ENCODE peak calls at places on chromosomes 4 and X, in four cellular contexts. One of them, this sample, is unnamed.

GRCh38 chrX:29432534-29432933 is 782.8 kb upstream of the MAGEB2 start:
- DNase-seq in HFFc6: no peak
- DNase-seq in fibroblast of the aortic adventitia: peak; percentile 14
- DNase-seq in Daoy: no peak
- DNase-seq in this sample: no peak

GRCh38 chrX:96568088-96568487 is 116.6 kb upstream of the DIAPH2 start:
- DNase-seq in HFFc6: no peak
- DNase-seq in fibroblast of the aortic adventitia: no peak
- DNase-seq in Daoy: no peak
- DNase-seq in this sample: no peak

GRCh38 chr4:170386511-170386910 is 296.8 kb upstream of the AADAT start:
- DNase-seq in HFFc6: no peak
- DNase-seq in fibroblast of the aortic adventitia: no peak
- DNase-seq in Daoy: no peak
- DNase-seq in this sample: no peak

GRCh38 chr4:124640037-124640730 is 72.3 kb downstream of the ANKRD50 start:
- DNase-seq in HFFc6: peak; percentile 80
- DNase-seq in fibroblast of the aortic adventitia: peak; percentile 90
- DNase-seq in Daoy: peak; percentile 76
- DNase-seq in this sample: no peak

GRCh38 chr4:2441393-2442174 is 22.8 kb downstream of the CFAP99 start:
- DNase-seq in HFFc6: peak; percentile 24
- DNase-seq in fibroblast of the aortic adventitia: peak; percentile 51
- DNase-seq in Daoy: peak; percentile 83
- DNase-seq in this sample: peak; percentile 74

GRCh38 chrX:3504916-3505315 is 158.5 kb upstream of the MXRA5 start:
- DNase-seq in HFFc6: no peak
- DNase-seq in fibroblast of the aortic adventitia: no peak
- DNase-seq in Daoy: no peak
- DNase-seq in this sample: no peak

GRCh38 chr4:87103691-87104187 is 116.7 kb downstream of the KLHL8 start:
- DNase-seq in HFFc6: peak; percentile 82
- DNase-seq in fibroblast of the aortic adventitia: peak; percentile 87
- DNase-seq in Daoy: peak; percentile 6
- DNase-seq in this sample: no peak

GRCh38 chr4:84924439-84924838 is 42.1 kb downstream of the WDFY3 start:
- DNase-seq in HFFc6: no peak
- DNase-seq in fibroblast of the aortic adventitia: no peak
- DNase-seq in Daoy: no peak
- DNase-seq in this sample: no peak

GRCh38 chr4:7686166-7686870 is 251.6 kb upstream of the PSAPL1 start:
- DNase-seq in HFFc6: no peak
- DNase-seq in fibroblast of the aortic adventitia: no peak
- DNase-seq in Daoy: no peak
- DNase-seq in this sample: no peak

GRCh38 chr4:11720292-11720691 is 291.6 kb upstream of the HS3ST1 start:
- DNase-seq in HFFc6: peak; percentile 35
- DNase-seq in fibroblast of the aortic adventitia: peak; percentile 81
- DNase-seq in Daoy: no peak
- DNase-seq in this sample: no peak

GRCh38 chr4:2796261-2797187 is 3.6 kb downstream of the SH3BP2 start:
- DNase-seq in HFFc6: peak; percentile 87
- DNase-seq in fibroblast of the aortic adventitia: peak; percentile 69
- DNase-seq in Daoy: peak; percentile 82
- DNase-seq in this sample: no peak

GRCh38 chr4:152572417-152573086 is 36.7 kb upstream of the FBXW7 start:
- DNase-seq in HFFc6: peak; percentile 2
- DNase-seq in fibroblast of the aortic adventitia: peak; percentile 87
- DNase-seq in Daoy: peak; percentile 16
- DNase-seq in this sample: no peak

GRCh38 chr4:102174800-102175199 is 170.5 kb downstream of the SLC39A8 start:
- DNase-seq in HFFc6: peak; percentile 43
- DNase-seq in fibroblast of the aortic adventitia: peak; percentile 82
- DNase-seq in Daoy: no peak
- DNase-seq in this sample: no peak

GRCh38 chrX:50704360-50704759 is 109.6 kb downstream of the SHROOM4 start:
- DNase-seq in HFFc6: no peak
- DNase-seq in fibroblast of the aortic adventitia: no peak
- DNase-seq in Daoy: no peak
- DNase-seq in this sample: no peak

GRCh38 chrX:13764765-13765164 is 30.2 kb downstream of the OFD1 start:
- DNase-seq in HFFc6: no peak
- DNase-seq in fibroblast of the aortic adventitia: no peak
- DNase-seq in Daoy: no peak
- DNase-seq in this sample: peak; percentile 57

GRCh38 chrX:51336584-51336983 is 4.0 kb downstream of the NUDT10 start:
- DNase-seq in HFFc6: peak; percentile 9
- DNase-seq in fibroblast of the aortic adventitia: peak; percentile 45
- DNase-seq in Daoy: peak; percentile 24
- DNase-seq in this sample: peak; percentile 5

GRCh38 chr4:158783775-158784174 is 14.9 kb downstream of the FNIP2 start:
- DNase-seq in HFFc6: peak; percentile 52
- DNase-seq in fibroblast of the aortic adventitia: no peak
- DNase-seq in Daoy: peak; percentile 24
- DNase-seq in this sample: no peak

GRCh38 chr4:42671431-42672194 is 14.7 kb upstream of the ATP8A1 start:
- DNase-seq in HFFc6: no peak
- DNase-seq in fibroblast of the aortic adventitia: no peak
- DNase-seq in Daoy: peak; percentile 41
- DNase-seq in this sample: no peak

GRCh38 chr4:107212565-107212964 is 176.5 kb upstream of the DKK2 start:
- DNase-seq in HFFc6: no peak
- DNase-seq in fibroblast of the aortic adventitia: no peak
- DNase-seq in Daoy: no peak
- DNase-seq in this sample: no peak

GRCh38 chrX:14997271-14997670 is 124.0 kb downstream of the MOSPD2 start:
- DNase-seq in HFFc6: no peak
- DNase-seq in fibroblast of the aortic adventitia: no peak
- DNase-seq in Daoy: no peak
- DNase-seq in this sample: no peak

GRCh38 chrX:103157511-103158316 is 57.2 kb upstream of the BEX4 start:
- DNase-seq in HFFc6: peak; percentile 20
- DNase-seq in fibroblast of the aortic adventitia: peak; percentile 70
- DNase-seq in Daoy: peak; percentile 12
- DNase-seq in this sample: peak; percentile 21

GRCh38 chr4:27917381-27917780 is 1056.7 kb downstream of the STIM2 start:
- DNase-seq in HFFc6: no peak
- DNase-seq in fibroblast of the aortic adventitia: no peak
- DNase-seq in Daoy: no peak
- DNase-seq in this sample: no peak

GRCh38 chr4:111631157-111631999 is 513.9 kb upstream of the FAM241A start:
- DNase-seq in HFFc6: peak; percentile 47
- DNase-seq in fibroblast of the aortic adventitia: peak; percentile 43
- DNase-seq in Daoy: no peak
- DNase-seq in this sample: no peak

GRCh38 chr4:113312529-113312928 is 263.1 kb downstream of the ANK2 start:
- DNase-seq in HFFc6: no peak
- DNase-seq in fibroblast of the aortic adventitia: no peak
- DNase-seq in Daoy: no peak
- DNase-seq in this sample: no peak

GRCh38 chr4:52661966-52662705 is 3.0 kb upstream of the USP46 start:
- DNase-seq in HFFc6: no peak
- DNase-seq in fibroblast of the aortic adventitia: no peak
- DNase-seq in Daoy: no peak
- DNase-seq in this sample: no peak

GRCh38 chr4:151644625-151645024 is 116.2 kb downstream of the GATB start:
- DNase-seq in HFFc6: no peak
- DNase-seq in fibroblast of the aortic adventitia: no peak
- DNase-seq in Daoy: peak; percentile 33
- DNase-seq in this sample: peak; percentile 59

GRCh38 chr4:141134051-141134450 is 782 bp upstream of the RNF150 start:
- DNase-seq in HFFc6: peak; percentile 60
- DNase-seq in fibroblast of the aortic adventitia: no peak
- DNase-seq in Daoy: no peak
- DNase-seq in this sample: no peak

GRCh38 chrX:139933904-139934303 is 1.1 kb upstream of the ATP11C start:
- DNase-seq in HFFc6: no peak
- DNase-seq in fibroblast of the aortic adventitia: no peak
- DNase-seq in Daoy: no peak
- DNase-seq in this sample: no peak

GRCh38 chrX:140765043-140765784 is 55.7 kb downstream of the LINC00632 start:
- DNase-seq in HFFc6: no peak
- DNase-seq in fibroblast of the aortic adventitia: peak; percentile 62
- DNase-seq in Daoy: peak; percentile 3
- DNase-seq in this sample: peak; percentile 8

GRCh38 chr4:4781936-4782754 is 77.3 kb upstream of the MSX1 start:
- DNase-seq in HFFc6: peak; percentile 29
- DNase-seq in fibroblast of the aortic adventitia: peak; percentile 81
- DNase-seq in Daoy: peak; percentile 52
- DNase-seq in this sample: no peak

GRCh38 chrX:54494166-54494969 is 1.7 kb downstream of the FGD1 start:
- DNase-seq in HFFc6: no peak
- DNase-seq in fibroblast of the aortic adventitia: peak; percentile 39
- DNase-seq in Daoy: no peak
- DNase-seq in this sample: no peak

GRCh38 chr4:8744083-8744805 is 127.4 kb downstream of the HMX1 start:
- DNase-seq in HFFc6: no peak
- DNase-seq in fibroblast of the aortic adventitia: no peak
- DNase-seq in Daoy: no peak
- DNase-seq in this sample: no peak

GRCh38 chr4:187608001-187608421 is 387.6 kb upstream of the ZFP42 start:
- DNase-seq in HFFc6: peak; percentile 63
- DNase-seq in fibroblast of the aortic adventitia: no peak
- DNase-seq in Daoy: peak; percentile 43
- DNase-seq in this sample: no peak

GRCh38 chrX:131827935-131828334 is 195.2 kb upstream of the STK26 start:
- DNase-seq in HFFc6: no peak
- DNase-seq in fibroblast of the aortic adventitia: peak; percentile 35
- DNase-seq in Daoy: peak; percentile 50
- DNase-seq in this sample: peak; percentile 26

GRCh38 chr4:169922632-169923276 is 103.4 kb downstream of the MFAP3L start:
- DNase-seq in HFFc6: no peak
- DNase-seq in fibroblast of the aortic adventitia: peak; percentile 40
- DNase-seq in Daoy: no peak
- DNase-seq in this sample: no peak

GRCh38 chrX:13464599-13465275 is 104.7 kb upstream of the EGFL6 start:
- DNase-seq in HFFc6: no peak
- DNase-seq in fibroblast of the aortic adventitia: peak; percentile 27
- DNase-seq in Daoy: no peak
- DNase-seq in this sample: no peak

GRCh38 chr4:150310159-150310895 is 232.1 kb downstream of the DCLK2 start:
- DNase-seq in HFFc6: peak; percentile 67
- DNase-seq in fibroblast of the aortic adventitia: peak; percentile 69
- DNase-seq in Daoy: peak; percentile 6
- DNase-seq in this sample: no peak

GRCh38 chr4:48120132-48120531 is 13.9 kb downstream of the TXK start:
- DNase-seq in HFFc6: no peak
- DNase-seq in fibroblast of the aortic adventitia: no peak
- DNase-seq in Daoy: no peak
- DNase-seq in this sample: no peak

GRCh38 chr4:26093561-26093960 is 179.5 kb downstream of the SMIM20 start:
- DNase-seq in HFFc6: no peak
- DNase-seq in fibroblast of the aortic adventitia: peak; percentile 17
- DNase-seq in Daoy: no peak
- DNase-seq in this sample: no peak

GRCh38 chr4:19657856-19658255 is 593.8 kb upstream of the SLIT2 start:
- DNase-seq in HFFc6: no peak
- DNase-seq in fibroblast of the aortic adventitia: no peak
- DNase-seq in Daoy: no peak
- DNase-seq in this sample: no peak